ENCODE peak calls at places on chromosome 6, in six cellular contexts. One of them, this sample, is unnamed.

GRCh38 chr6:135935951-135936601 is 84.6 kb downstream of the PDE7B start:
- DNase-seq in HL-60: no peak
- DNase-seq in H1: no peak
- DNase-seq in K562: no peak
- DNase-seq in GM12878: no peak
- DNase-seq in SK-N-SH: no peak
- DNase-seq in this sample: no peak

GRCh38 chr6:88952065-88952704 is 11.2 kb downstream of the RNGTT start:
- DNase-seq in H1: no peak
- DNase-seq in K562: peak; percentile 70
- DNase-seq in SK-N-SH: no peak
- DNase-seq in GM12878: no peak
- DNase-seq in HL-60: no peak
- DNase-seq in this sample: peak; percentile 6

GRCh38 chr6:86192123-86192522 is 549.4 kb upstream of the SYNCRIP start:
- DNase-seq in HL-60: no peak
- DNase-seq in H1: no peak
- DNase-seq in GM12878: no peak
- DNase-seq in SK-N-SH: no peak
- DNase-seq in K562: peak; percentile 3
- DNase-seq in this sample: peak; percentile 11

GRCh38 chr6:4973415-4973814 is 30.4 kb downstream of the RPP40 start:
- DNase-seq in K562: no peak
- DNase-seq in SK-N-SH: no peak
- DNase-seq in H1: no peak
- DNase-seq in HL-60: no peak
- DNase-seq in GM12878: no peak
- DNase-seq in this sample: no peak

GRCh38 chr6:44771647-44772415 is 384.3 kb downstream of the CDC5L start:
- DNase-seq in GM12878: no peak
- DNase-seq in H1: peak; percentile 44
- DNase-seq in K562: no peak
- DNase-seq in SK-N-SH: no peak
- DNase-seq in HL-60: no peak
- DNase-seq in this sample: no peak

GRCh38 chr6:47116086-47116485 is 74.0 kb upstream of the ADGRF1 start:
- DNase-seq in HL-60: no peak
- DNase-seq in GM12878: no peak
- DNase-seq in K562: no peak
- DNase-seq in H1: no peak
- DNase-seq in SK-N-SH: no peak
- DNase-seq in this sample: no peak

GRCh38 chr6:21514288-21514687 is 79.3 kb upstream of the SOX4 start:
- DNase-seq in HL-60: no peak
- DNase-seq in SK-N-SH: no peak
- DNase-seq in GM12878: no peak
- DNase-seq in K562: no peak
- DNase-seq in H1: no peak
- DNase-seq in this sample: no peak

GRCh38 chr6:108127826-108128225 is 38.0 kb upstream of the NR2E1 start:
- DNase-seq in GM12878: no peak
- DNase-seq in H1: no peak
- DNase-seq in SK-N-SH: no peak
- DNase-seq in K562: no peak
- DNase-seq in HL-60: no peak
- DNase-seq in this sample: peak; percentile 81

GRCh38 chr6:257031-257725 is 35.1 kb upstream of the DUSP22 start:
- DNase-seq in GM12878: no peak
- DNase-seq in H1: no peak
- DNase-seq in HL-60: peak; percentile 50
- DNase-seq in SK-N-SH: no peak
- DNase-seq in K562: no peak
- DNase-seq in this sample: no peak

GRCh38 chr6:1024587-1024986 is 287.3 kb upstream of the FOXQ1 start:
- DNase-seq in K562: no peak
- DNase-seq in SK-N-SH: no peak
- DNase-seq in H1: no peak
- DNase-seq in GM12878: no peak
- DNase-seq in HL-60: no peak
- DNase-seq in this sample: peak; percentile 52

GRCh38 chr6:36432151-36432633 is 10.5 kb downstream of the PXT1 start:
- DNase-seq in SK-N-SH: no peak
- DNase-seq in H1: no peak
- DNase-seq in GM12878: no peak
- DNase-seq in HL-60: no peak
- DNase-seq in K562: no peak
- DNase-seq in this sample: no peak

GRCh38 chr6:107069631-107070548 is 41.9 kb downstream of the MTRES1 start:
- DNase-seq in H1: no peak
- DNase-seq in K562: no peak
- DNase-seq in GM12878: no peak
- DNase-seq in SK-N-SH: no peak
- DNase-seq in HL-60: no peak
- DNase-seq in this sample: no peak

GRCh38 chr6:40312213-40313015 is 274.8 kb downstream of the LRFN2 start:
- DNase-seq in HL-60: no peak
- DNase-seq in K562: peak; percentile 32
- DNase-seq in H1: no peak
- DNase-seq in SK-N-SH: no peak
- DNase-seq in GM12878: no peak
- DNase-seq in this sample: no peak

GRCh38 chr6:55980627-55981211 is 105.3 kb upstream of the BMP5 start:
- DNase-seq in HL-60: no peak
- DNase-seq in SK-N-SH: peak; percentile 29
- DNase-seq in K562: no peak
- DNase-seq in GM12878: no peak
- DNase-seq in H1: no peak
- DNase-seq in this sample: peak; percentile 42

GRCh38 chr6:134550604-134551003 is 232.7 kb upstream of the SGK1 start:
- DNase-seq in H1: no peak
- DNase-seq in GM12878: no peak
- DNase-seq in HL-60: no peak
- DNase-seq in K562: no peak
- DNase-seq in SK-N-SH: no peak
- DNase-seq in this sample: no peak

GRCh38 chr6:56364482-56365313 is 117.3 kb upstream of the COL21A1 start:
- DNase-seq in SK-N-SH: peak; percentile 21
- DNase-seq in GM12878: no peak
- DNase-seq in K562: no peak
- DNase-seq in HL-60: no peak
- DNase-seq in H1: no peak
- DNase-seq in this sample: no peak

GRCh38 chr6:12014027-12014872 is 2.1 kb downstream of the HIVEP1 start:
- DNase-seq in H1: no peak
- DNase-seq in SK-N-SH: no peak
- DNase-seq in GM12878: no peak
- DNase-seq in K562: peak; percentile 53
- DNase-seq in HL-60: no peak
- DNase-seq in this sample: no peak

GRCh38 chr6:1667012-1667804 is 57.5 kb downstream of the FOXC1 start:
- DNase-seq in HL-60: no peak
- DNase-seq in K562: no peak
- DNase-seq in H1: no peak
- DNase-seq in SK-N-SH: peak; percentile 74
- DNase-seq in GM12878: no peak
- DNase-seq in this sample: no peak

GRCh38 chr6:139452176-139452876 is 77.9 kb upstream of the CITED2 start:
- DNase-seq in SK-N-SH: no peak
- DNase-seq in HL-60: no peak
- DNase-seq in GM12878: no peak
- DNase-seq in K562: no peak
- DNase-seq in H1: no peak
- DNase-seq in this sample: no peak

GRCh38 chr6:16482702-16483314 is 244.4 kb downstream of the GMPR start:
- DNase-seq in GM12878: no peak
- DNase-seq in HL-60: no peak
- DNase-seq in H1: no peak
- DNase-seq in K562: no peak
- DNase-seq in SK-N-SH: no peak
- DNase-seq in this sample: no peak

GRCh38 chr6:147873826-147874225 is 365.3 kb downstream of the SAMD5 start:
- DNase-seq in GM12878: no peak
- DNase-seq in H1: no peak
- DNase-seq in K562: no peak
- DNase-seq in SK-N-SH: no peak
- DNase-seq in HL-60: no peak
- DNase-seq in this sample: no peak

GRCh38 chr6:147881432-147881831 is 372.9 kb downstream of the SAMD5 start:
- DNase-seq in SK-N-SH: no peak
- DNase-seq in K562: no peak
- DNase-seq in GM12878: no peak
- DNase-seq in HL-60: no peak
- DNase-seq in H1: no peak
- DNase-seq in this sample: no peak

GRCh38 chr6:147874322-147874721 is 365.8 kb downstream of the SAMD5 start:
- DNase-seq in K562: no peak
- DNase-seq in GM12878: no peak
- DNase-seq in H1: no peak
- DNase-seq in HL-60: no peak
- DNase-seq in SK-N-SH: no peak
- DNase-seq in this sample: no peak

GRCh38 chr6:147879031-147879430 is 370.5 kb downstream of the SAMD5 start:
- DNase-seq in K562: no peak
- DNase-seq in SK-N-SH: no peak
- DNase-seq in HL-60: no peak
- DNase-seq in GM12878: no peak
- DNase-seq in H1: no peak
- DNase-seq in this sample: no peak
- TF ChIP-seq GABPA in K562: no peak
- TF ChIP-seq GABPA in SK-N-SH: no peak
- TF ChIP-seq GABPA in HL-60: no peak
- TF ChIP-seq GABPA in GM12878: no peak
- TF ChIP-seq GABPA in H1: no peak
- TF ChIP-seq GABPA in this sample: no peak

GRCh38 chr6:155091756-155092155 is 96.6 kb downstream of the TIAM2 start:
- DNase-seq in SK-N-SH: no peak
- DNase-seq in GM12878: no peak
- DNase-seq in K562: no peak
- DNase-seq in H1: no peak
- DNase-seq in HL-60: no peak
- DNase-seq in this sample: no peak
- TF ChIP-seq GABPA in SK-N-SH: no peak
- TF ChIP-seq GABPA in GM12878: no peak
- TF ChIP-seq GABPA in K562: no peak
- TF ChIP-seq GABPA in H1: no peak
- TF ChIP-seq GABPA in HL-60: no peak
- TF ChIP-seq GABPA in this sample: no peak

GRCh38 chr6:52420668-52421358 is 671 bp downstream of the EFHC1 start:
- DNase-seq in GM12878: no peak
- DNase-seq in HL-60: no peak
- DNase-seq in SK-N-SH: peak; percentile 53
- DNase-seq in K562: peak; percentile 47
- DNase-seq in H1: no peak
- DNase-seq in this sample: peak; percentile 76

GRCh38 chr6:52423971-52424381 is 3.8 kb downstream of the EFHC1 start:
- DNase-seq in H1: no peak
- DNase-seq in K562: no peak
- DNase-seq in SK-N-SH: no peak
- DNase-seq in GM12878: no peak
- DNase-seq in HL-60: no peak
- DNase-seq in this sample: peak; percentile 54

GRCh38 chr6:52422156-52422555 is 2.0 kb downstream of the EFHC1 start:
- DNase-seq in H1: no peak
- DNase-seq in K562: no peak
- DNase-seq in SK-N-SH: no peak
- DNase-seq in HL-60: no peak
- DNase-seq in GM12878: no peak
- DNase-seq in this sample: no peak

GRCh38 chr6:52423448-52423847 is 3.3 kb downstream of the EFHC1 start:
- DNase-seq in K562: no peak
- DNase-seq in SK-N-SH: no peak
- DNase-seq in H1: no peak
- DNase-seq in HL-60: no peak
- DNase-seq in GM12878: no peak
- DNase-seq in this sample: no peak

GRCh38 chr6:52426667-52427066 is 6.5 kb downstream of the EFHC1 start:
- DNase-seq in HL-60: no peak
- DNase-seq in H1: no peak
- DNase-seq in SK-N-SH: no peak
- DNase-seq in GM12878: no peak
- DNase-seq in K562: no peak
- DNase-seq in this sample: peak; percentile 44
- TF ChIP-seq GABPA in HL-60: no peak
- TF ChIP-seq GABPA in H1: no peak
- TF ChIP-seq GABPA in SK-N-SH: no peak
- TF ChIP-seq GABPA in GM12878: no peak
- TF ChIP-seq GABPA in K562: no peak
- TF ChIP-seq GABPA in this sample: no peak

GRCh38 chr6:123926000-123926399 is 122.3 kb downstream of the NKAIN2 start:
- DNase-seq in HL-60: no peak
- DNase-seq in K562: no peak
- DNase-seq in GM12878: no peak
- DNase-seq in H1: no peak
- DNase-seq in SK-N-SH: no peak
- DNase-seq in this sample: no peak

DNA sequence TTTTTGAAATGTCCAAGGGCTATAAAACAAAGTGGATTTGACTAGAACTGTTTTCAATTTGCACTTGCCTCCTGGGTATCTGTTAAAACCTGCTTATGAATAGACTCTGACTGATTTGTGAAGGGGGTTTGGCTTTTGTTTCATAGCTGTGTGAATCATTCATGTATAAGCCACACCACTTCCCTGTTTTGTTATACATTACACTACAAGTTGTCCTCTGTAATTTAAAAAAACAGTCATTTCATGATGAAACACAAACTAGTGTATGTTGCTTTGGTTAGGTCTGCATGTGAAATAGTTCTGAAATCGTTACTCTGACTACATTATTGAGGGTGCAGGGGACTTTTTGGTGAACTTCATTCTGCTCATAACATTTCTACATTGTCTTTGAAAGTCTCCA is 121.7 kb downstream of the NKAIN2 start:
- DNase-seq in K562: no peak
- DNase-seq in HL-60: no peak
- DNase-seq in H1: no peak
- DNase-seq in SK-N-SH: no peak
- DNase-seq in GM12878: peak; percentile 47
- DNase-seq in this sample: no peak
- TF ChIP-seq GABPA in K562: no peak
- TF ChIP-seq GABPA in HL-60: no peak
- TF ChIP-seq GABPA in H1: no peak
- TF ChIP-seq GABPA in SK-N-SH: no peak
- TF ChIP-seq GABPA in GM12878: peak; percentile 15
- TF ChIP-seq GABPA in this sample: no peak

GRCh38 chr6:118319890-118320289 is 228.2 kb upstream of the PLN start:
- DNase-seq in GM12878: no peak
- DNase-seq in HL-60: no peak
- DNase-seq in K562: no peak
- DNase-seq in H1: no peak
- DNase-seq in SK-N-SH: no peak
- DNase-seq in this sample: no peak
- TF ChIP-seq GABPA in GM12878: no peak
- TF ChIP-seq GABPA in HL-60: no peak
- TF ChIP-seq GABPA in K562: no peak
- TF ChIP-seq GABPA in H1: no peak
- TF ChIP-seq GABPA in SK-N-SH: no peak
- TF ChIP-seq GABPA in this sample: no peak

GRCh38 chr6:125363360-125364121 is 61.8 kb upstream of the HDDC2 start:
- DNase-seq in SK-N-SH: peak; percentile 39
- DNase-seq in K562: peak; percentile 43
- DNase-seq in HL-60: no peak
- DNase-seq in H1: peak; percentile 64
- DNase-seq in GM12878: no peak
- DNase-seq in this sample: peak; percentile 10
- TF ChIP-seq GABPA in SK-N-SH: no peak
- TF ChIP-seq GABPA in K562: no peak
- TF ChIP-seq GABPA in HL-60: no peak
- TF ChIP-seq GABPA in H1: no peak
- TF ChIP-seq GABPA in GM12878: no peak
- TF ChIP-seq GABPA in this sample: no peak